ENCODE peak calls at places on chromosomes 11 and 22, in ten cellular contexts. T, R, E, H, Q, M, D, K, X and N are unnamed samples.

GRCh38 chr22:24247011-24247507 is 2.2 kb upstream of the GGT5 start:
- DNase-seq in T (no peak), R (no peak), E (no peak), H (no peak), Q (no peak), M (no peak), D (no peak), K (no peak), X (no peak), N (no peak)

GRCh38 chr11:10599388-10600175 is 31.1 kb upstream of the LYVE1 start:
- DNase-seq in T (no peak), R (no peak), E (no peak), H (no peak), Q (no peak), M (no peak), D (no peak), K (no peak), X (no peak), N (no peak)

GRCh38 chr11:12397953-12398352 is 20.6 kb downstream of the PARVA start:
- DNase-seq in T (no peak), R (peak), E (no peak), H (no peak), Q (no peak), M (no peak), D (no peak), K (no peak), X (no peak), N (no peak)

GRCh38 chr11:76173663-76174062 is 32.6 kb downstream of the WNT11 start:
- DNase-seq in T (no peak), R (no peak), E (no peak), H (no peak), Q (no peak), M (no peak), D (no peak), K (no peak), X (no peak), N (no peak)

GRCh38 chr11:19929655-19930054 is 217.0 kb downstream of the NAV2 start:
- DNase-seq in T (no peak), R (no peak), E (no peak), H (no peak), Q (no peak), M (no peak), D (no peak), K (no peak), X (no peak), N (no peak)

GRCh38 chr22:48872271-48873260 is 955.1 kb downstream of the BRD1 start:
- DNase-seq in T (no peak), R (no peak), E (no peak), H (no peak), Q (no peak), M (no peak), D (no peak), K (no peak), X (no peak), N (no peak)

GRCh38 chr11:123473941-123474668 is 44.0 kb downstream of the GRAMD1B start:
- DNase-seq in T (no peak), R (no peak), E (no peak), H (peak), Q (no peak), M (no peak), D (no peak), K (no peak), X (no peak), N (no peak)

GRCh38 chr22:47195676-47196492 is 433.4 kb downstream of the TBC1D22A start:
- DNase-seq in T (no peak), R (no peak), E (no peak), H (no peak), Q (no peak), M (no peak), D (no peak), K (no peak), X (no peak), N (no peak)

GRCh38 chr11:27296406-27296994 is 66.5 kb downstream of the CCDC34 start:
- DNase-seq in T (no peak), R (no peak), E (no peak), H (peak), Q (no peak), M (peak), D (no peak), K (no peak), X (no peak), N (no peak)

GRCh38 chr11:46457659-46458058 is 66.1 kb upstream of the CHRM4 start:
- DNase-seq in T (no peak), R (no peak), E (no peak), H (peak), Q (no peak), M (no peak), D (no peak), K (no peak), X (no peak), N (no peak)

GRCh38 chr11:36258730-36259360 is 30.4 kb downstream of the COMMD9 start:
- DNase-seq in T (peak), R (peak), E (peak), H (peak), Q (no peak), M (peak), D (no peak), K (no peak), X (no peak), N (peak)

GRCh38 chr11:92702037-92702436 is 267.4 kb upstream of the MTNR1B start:
- DNase-seq in T (no peak), R (no peak), E (peak), H (peak), Q (no peak), M (no peak), D (no peak), K (no peak), X (no peak), N (no peak)

GRCh38 chr22:29129644-29130201 is 56.9 kb downstream of the KREMEN1 start:
- DNase-seq in T (no peak), R (no peak), E (peak), H (no peak), Q (no peak), M (peak), D (no peak), K (no peak), X (no peak), N (no peak)

GRCh38 chr22:27474112-27474571 is 327.4 kb downstream of the MN1 start:
- DNase-seq in T (no peak), R (no peak), E (no peak), H (peak), Q (no peak), M (no peak), D (no peak), K (no peak), X (no peak), N (no peak)

GRCh38 chr22:36756031-36756430 is 19.9 kb downstream of the IFT27 start:
- DNase-seq in T (no peak), R (no peak), E (no peak), H (no peak), Q (no peak), M (no peak), D (no peak), K (no peak), X (no peak), N (no peak)

GRCh38 chr11:125167954-125168821 is 3.6 kb downstream of the PKNOX2 start:
- DNase-seq in T (peak), R (peak), E (no peak), H (no peak), Q (no peak), M (no peak), D (no peak), K (no peak), X (no peak), N (no peak)

GRCh38 chr11:12775955-12776354 is 101.7 kb downstream of the TEAD1 start:
- DNase-seq in T (no peak), R (no peak), E (no peak), H (no peak), Q (no peak), M (no peak), D (no peak), K (no peak), X (no peak), N (no peak)

GRCh38 chr11:93813974-93814373 is 29.9 kb downstream of the MED17 start:
- DNase-seq in T (no peak), R (no peak), E (no peak), H (no peak), Q (no peak), M (no peak), D (no peak), K (no peak), X (no peak), N (no peak)

GRCh38 chr11:75534291-75535038 is 8.7 kb upstream of the GDPD5 start:
- DNase-seq in T (no peak), R (no peak), E (no peak), H (no peak), Q (no peak), M (no peak), D (no peak), K (no peak), X (no peak), N (no peak)

GRCh38 chr11:107659310-107659709 is 52.5 kb downstream of the SLN start:
- DNase-seq in T (no peak), R (no peak), E (no peak), H (no peak), Q (no peak), M (no peak), D (no peak), K (no peak), X (no peak), N (no peak)